ENCODE peak calls at places on chromosomes 13 and 19, in four cellular contexts. Z, U, L and Q are unnamed samples.
A peak's percentile ranks its signal among the peaks of the same experiment; 100 is the strongest.

GRCh38 chr13:29522044-29522685 is 73.3 kb downstream of the SLC7A1 start:
- DNase-seq in Z (peak; percentile 76), L (no peak), U (no peak), Q (no peak)

GRCh38 chr19:46736544-46737274 is 9.1 kb upstream of the FKRP start:
- DNase-seq in U (no peak), Z (no peak), L (no peak), Q (peak; percentile 56)

GRCh38 chr19:3880471-3881271 is at the start of gene ATCAY:
- DNase-seq in L (no peak), U (no peak), Z (no peak), Q (no peak)

GRCh38 chr13:74135306-74136088 is 1.3 kb upstream of the KLF12 start:
- DNase-seq in L (peak; percentile 78), Z (peak; percentile 53), U (no peak), Q (peak; percentile 47)

GRCh38 chr13:33994826-33995502 is 177.0 kb downstream of the RFC3 start:
- DNase-seq in U (no peak), L (no peak), Z (no peak), Q (no peak)

GRCh38 chr19:35211545-35212230 is 16.9 kb downstream of the FAM187B start:
- DNase-seq in Z (peak; percentile 41), L (peak; percentile 70), U (no peak), Q (peak; percentile 73)

GRCh38 chr19:17633700-17634099 is 54.5 kb downstream of the UNC13A start:
- DNase-seq in U (no peak), Z (no peak), L (no peak), Q (no peak)

GRCh38 chr19:48321372-48321621 is 4.1 kb upstream of the EMP3 start:
- DNase-seq in L (peak; percentile 100), U (no peak), Z (peak; percentile 97), Q (peak; percentile 99)

GRCh38 chr13:22175211-22175610 is 504.3 kb downstream of the FGF9 start:
- DNase-seq in U (no peak), L (no peak), Z (no peak), Q (no peak)

GRCh38 chr19:43470288-43470687 is 4.9 kb upstream of the LYPD3 start:
- DNase-seq in U (no peak), L (no peak), Z (no peak), Q (no peak)

GRCh38 chr19:47600246-47601179 is 8.4 kb upstream of the BICRA start:
- DNase-seq in Z (peak; percentile 100), U (peak; percentile 94), L (peak; percentile 100), Q (peak; percentile 100)

GRCh38 chr19:52492201-52492960 is 35.1 kb upstream of the ZNF808 start:
- DNase-seq in Z (no peak), L (no peak), U (no peak), Q (no peak)

GRCh38 chr13:49585220-49586157 is at the start of gene RCBTB1:
- DNase-seq in Z (peak; percentile 47), L (peak; percentile 69), U (no peak), Q (peak; percentile 78)

GRCh38 chr19:46785054-46785979 is 3.1 kb downstream of the SLC1A5 start:
- DNase-seq in Z (no peak), L (no peak), U (no peak), Q (no peak)

GRCh38 chr19:35120492-35120891 is 4.9 kb downstream of the FXYD3 start:
- DNase-seq in U (no peak), Z (peak; percentile 60), L (no peak), Q (no peak)

GRCh38 chr13:113663934-113664333 is 3.1 kb upstream of the GRK1 start:
- DNase-seq in Z (no peak), U (no peak), L (peak; percentile 34), Q (no peak)

GRCh38 chr13:106318941-106319411 is 216.5 kb downstream of the EFNB2 start:
- DNase-seq in L (no peak), Z (no peak), U (no peak), Q (no peak)

GRCh38 chr13:74771964-74772363 is 637.8 kb upstream of the KLF12 start:
- DNase-seq in L (no peak), U (no peak), Z (no peak), Q (no peak)

GRCh38 chr19:23436318-23436717 is 41.0 kb upstream of the ZNF91 start:
- DNase-seq in L (no peak), Z (no peak), U (no peak), Q (no peak)

GRCh38 chr13:101949681-101950080 is 452.2 kb downstream of the FGF14 start:
- DNase-seq in Z (no peak), L (no peak), U (no peak), Q (no peak)

GRCh38 chr19:4075373-4075772 is 8.7 kb upstream of the ZBTB7A start:
- DNase-seq in L (no peak), Z (no peak), U (no peak), Q (peak; percentile 46)

GRCh38 chr19:3642987-3643386 is 16.4 kb upstream of the CACTIN start:
- DNase-seq in Z (no peak), U (no peak), L (no peak), Q (no peak)

GRCh38 chr19:45469132-45469834 is 1.5 kb downstream of the FOSB start:
- DNase-seq in U (no peak), Z (peak; percentile 92), L (peak; percentile 95), Q (peak; percentile 91)

GRCh38 chr13:30376426-30377311 is 45.6 kb upstream of the UBE2L5 start:
- DNase-seq in U (no peak), Z (no peak), L (peak; percentile 67), Q (no peak)

GRCh38 chr19:46080561-46080960 is 39.8 kb upstream of the IGFL4 start:
- DNase-seq in U (no peak), Z (no peak), L (no peak), Q (peak; percentile 21)

GRCh38 chr19:16017138-16017490 is 59.2 kb upstream of the TPM4 start:
- DNase-seq in L (no peak), U (no peak), Z (no peak), Q (no peak)

GRCh38 chr19:8261881-8262280 is 46.3 kb downstream of the CD320 start:
- DNase-seq in L (no peak), Z (no peak), U (no peak), Q (peak; percentile 18)

GRCh38 chr13:55577082-55577846 is 1563.5 kb upstream of the PRR20A start:
- DNase-seq in U (no peak), Z (no peak), L (no peak), Q (no peak)

DNA sequence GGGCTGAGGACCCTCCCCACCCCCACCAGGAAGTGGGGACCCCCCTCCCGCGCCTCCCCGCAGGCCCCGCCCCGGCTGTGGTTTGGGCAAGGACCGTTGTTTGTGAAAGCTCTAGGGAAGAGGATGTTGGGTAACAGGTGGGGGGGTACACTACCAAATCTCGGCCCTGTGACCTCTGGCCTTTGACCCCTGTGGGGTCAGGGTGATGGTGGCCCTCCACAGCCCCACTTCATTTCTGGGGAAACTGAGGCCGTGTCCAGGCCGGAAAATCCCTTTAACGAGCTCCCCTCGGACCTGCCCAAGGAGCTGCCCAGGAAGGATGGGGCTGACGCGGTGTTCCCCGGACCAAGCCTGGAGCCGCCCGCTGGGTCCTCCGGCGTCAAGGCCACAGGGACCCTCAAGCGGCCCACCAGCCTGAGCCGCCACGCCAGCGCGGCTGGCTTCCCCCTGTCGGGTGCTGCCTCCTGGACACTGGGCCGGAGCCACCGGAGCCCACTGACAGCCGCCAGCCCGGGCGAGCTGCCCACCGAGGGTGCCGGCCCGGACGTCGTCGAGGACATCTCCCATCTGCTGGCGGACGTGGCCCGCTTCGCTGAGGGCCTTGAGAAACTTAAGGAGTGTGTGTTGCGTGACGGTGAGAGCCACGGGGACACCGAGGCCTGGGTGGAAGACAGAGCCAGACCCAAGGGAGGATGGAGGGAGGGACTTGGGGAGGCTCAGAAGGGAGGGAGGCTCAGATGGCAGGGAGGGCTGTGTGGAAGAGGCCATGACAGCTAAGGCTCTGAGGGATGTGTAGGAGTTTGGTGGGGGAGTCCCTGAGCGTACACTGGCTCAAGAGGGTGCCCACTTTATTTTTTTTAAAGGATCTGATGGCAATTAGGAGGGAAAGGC is 1.4 kb downstream of the ARHGAP45 start:
- DNase-seq in Z (peak; percentile 47), U (no peak), L (peak; percentile 66), Q (no peak)
- H3K27me3 ChIP-seq in Z (no peaks in the 10 kb centered on the region), U (no peaks in the 10 kb centered on the region), L (peaks cover 69% of the 10 kb centered on the region), Q (peaks cover 42% of the 10 kb centered on the region)

DNA sequence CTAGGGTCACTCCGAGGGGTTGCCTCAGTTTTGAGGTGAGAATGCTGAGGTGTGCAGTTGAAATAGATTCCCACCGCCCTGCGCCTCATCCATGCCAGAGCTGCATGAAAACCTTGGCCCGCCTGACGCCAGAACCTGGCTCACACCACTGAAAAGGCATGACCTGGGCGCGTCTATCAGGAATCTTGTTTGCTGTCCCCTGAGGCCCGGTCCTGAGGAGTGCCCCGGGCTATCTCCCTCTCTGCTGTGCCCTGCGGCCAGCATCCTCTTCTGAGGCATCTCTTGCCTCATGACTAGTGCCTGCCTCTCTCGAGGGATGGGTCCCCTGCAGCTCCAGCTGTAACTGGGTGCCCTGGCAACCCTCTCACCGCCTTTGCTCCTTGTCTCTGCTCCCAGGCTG is 28.1 kb downstream of the SMARCA4 start:
- DNase-seq in L (no peak), Z (no peak), U (no peak), Q (no peak)
- H3K27me3 ChIP-seq in L (no peaks in the 10 kb centered on the region), Z (no peaks in the 10 kb centered on the region), U (no peaks in the 10 kb centered on the region), Q (no peaks in the 10 kb centered on the region)

GRCh38 chr19:33347300-33347699 is 26.2 kb upstream of the CEBPG start:
- DNase-seq in Z (no peak), L (no peak), U (no peak), Q (no peak)

GRCh38 chr19:33346665-33347064 is 26.8 kb upstream of the CEBPG start:
- DNase-seq in Z (no peak), L (no peak), U (no peak), Q (no peak)

GRCh38 chr19:33349319-33350289 is 23.9 kb upstream of the CEBPG start:
- DNase-seq in U (no peak), L (no peak), Z (no peak), Q (no peak)

GRCh38 chr19:33350538-33351309 is 22.8 kb upstream of the CEBPG start:
- DNase-seq in Z (peak; percentile 67), U (no peak), L (no peak), Q (no peak)

DNA sequence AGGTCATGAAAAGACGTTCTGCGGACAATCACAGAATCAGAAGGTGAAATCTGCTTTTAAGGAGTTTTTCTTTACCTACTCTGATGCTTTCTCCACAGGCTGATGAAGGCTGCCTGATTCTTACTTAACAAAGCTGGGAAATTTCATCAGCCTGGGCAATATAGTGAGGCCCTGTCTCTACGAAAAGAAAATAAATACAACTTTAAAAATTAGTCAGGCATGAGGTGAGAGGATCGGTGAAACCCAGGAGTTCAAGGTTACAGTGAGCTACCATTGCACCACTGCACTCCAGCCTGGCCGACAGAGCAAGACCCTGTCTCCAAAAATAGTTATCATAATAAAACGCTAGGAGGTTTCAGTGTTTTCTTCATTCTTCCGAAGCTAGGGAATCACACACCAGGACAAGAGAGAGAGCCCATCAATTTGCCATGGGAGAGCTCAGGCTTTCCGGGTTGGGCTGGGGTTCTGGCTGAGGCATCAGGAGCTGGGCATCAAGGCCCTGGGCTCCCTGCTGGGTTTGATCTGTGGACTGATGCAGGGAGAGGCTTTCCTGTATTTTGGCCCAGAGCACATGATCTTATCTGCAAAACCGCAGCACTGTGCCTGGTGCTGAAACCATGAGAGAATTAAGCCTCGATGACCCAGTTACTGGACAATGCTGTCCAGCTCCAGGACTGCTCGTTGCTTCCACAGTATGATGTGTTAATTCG is 25.1 kb upstream of the CEBPG start:
- DNase-seq in L (no peak), U (no peak), Z (peak; percentile 25), Q (no peak)
- H3K27me3 ChIP-seq in L (peaks cover 6% of the 10 kb centered on the region), U (no peaks in the 10 kb centered on the region), Z (no peaks in the 10 kb centered on the region), Q (no peaks in the 10 kb centered on the region)

GRCh38 chr19:13461536-13461935 is 44.7 kb downstream of the CACNA1A start:
- DNase-seq in U (no peak), L (no peak), Z (no peak), Q (no peak)

GRCh38 chr19:13466697-13467096 is 39.6 kb downstream of the CACNA1A start:
- DNase-seq in U (no peak), L (no peak), Z (no peak), Q (no peak)

GRCh38 chr19:13459351-13459750 is 46.9 kb downstream of the CACNA1A start:
- DNase-seq in Z (no peak), L (no peak), U (no peak), Q (no peak)

GRCh38 chr19:13460045-13460444 is 46.2 kb downstream of the CACNA1A start:
- DNase-seq in U (peak; percentile 22), L (no peak), Z (no peak), Q (no peak)

GRCh38 chr19:13463296-13463695 is 43.0 kb downstream of the CACNA1A start:
- DNase-seq in L (no peak), Z (no peak), U (no peak), Q (no peak)
- H3K27me3 ChIP-seq in L (no peaks in the 10 kb centered on the region), Z (no peaks in the 10 kb centered on the region), U (no peaks in the 10 kb centered on the region), Q (no peaks in the 10 kb centered on the region)